ENCODE peak calls at places on chromosome X, in seven cellular contexts. J is psoas muscle, Q is H9, W is RWPE1, U is H1, K is progenitor cell of endocrine pancreas, L is fibroblast of lung. M is an unnamed sample.

GRCh38 chrX:134670241-134670811 is 12.1 kb upstream of the PLAC1 start:
- DNase-seq in K (peak), J (peak), U (no peak), W (peak), L (peak), Q (no peak), M (no peak)

GRCh38 chrX:8237718-8238117 is 66.7 kb upstream of the VCX2 start:
- DNase-seq in J (no peak), L (no peak), K (no peak), U (no peak), Q (no peak), W (no peak), M (no peak)

GRCh38 chrX:106171293-106171692 is 3.2 kb downstream of the PWWP3B start:
- DNase-seq in K (no peak), W (no peak), Q (no peak), J (no peak), L (no peak), U (no peak), M (no peak)

GRCh38 chrX:21798677-21799219 is 40.7 kb upstream of the MBTPS2 start:
- DNase-seq in U (no peak), K (no peak), L (peak), Q (no peak), W (peak), J (no peak), M (peak)

GRCh38 chrX:109600114-109600710 is 24.8 kb downstream of the KCNE5 start:
- DNase-seq in J (peak), Q (peak), L (peak), W (no peak), K (no peak), U (peak), M (peak)

GRCh38 chrX:11341274-11342256 is 48.4 kb downstream of the AMELX start:
- DNase-seq in J (peak), U (no peak), L (peak), W (peak), K (no peak), Q (no peak), M (peak)

GRCh38 chrX:40146471-40147398 is 49.0 kb upstream of the BCOR start:
- DNase-seq in U (peak), L (peak), Q (peak), K (no peak), J (peak), W (peak), M (peak)

GRCh38 chrX:34584781-34585180 is 72.3 kb downstream of the TMEM47 start:
- DNase-seq in J (no peak), Q (no peak), K (no peak), U (no peak), W (no peak), L (no peak), M (no peak)

GRCh38 chrX:116317409-116317808 is 119.0 kb upstream of the SLC6A14 start:
- DNase-seq in U (no peak), L (peak), Q (no peak), W (no peak), J (no peak), K (no peak), M (peak)

GRCh38 chrX:73851014-73852009 is 288.3 kb downstream of the CHIC1 start:
- DNase-seq in W (no peak), Q (no peak), L (peak), J (peak), K (no peak), U (no peak), M (peak)

GRCh38 chrX:118823263-118824172 is at the start of gene ZCCHC12:
- DNase-seq in U (peak), Q (peak), W (peak), K (peak), J (peak), L (peak), M (peak)

GRCh38 chrX:100673397-100673953 is 29.5 kb downstream of the SRPX2 start:
- DNase-seq in Q (no peak), J (no peak), W (no peak), L (peak), U (no peak), K (no peak), M (peak)

GRCh38 chrX:71372388-71372787 is 6.2 kb downstream of the TAF1 start:
- DNase-seq in L (no peak), Q (no peak), J (no peak), W (no peak), U (no peak), K (no peak), M (no peak)

GRCh38 chrX:38320819-38321218 is 6.5 kb downstream of the RPGR start:
- DNase-seq in W (no peak), L (no peak), U (no peak), Q (no peak), K (no peak), J (no peak), M (no peak)

GRCh38 chrX:134642394-134642793 is 15.9 kb downstream of the PLAC1 start:
- DNase-seq in W (no peak), L (no peak), U (no peak), J (no peak), Q (no peak), K (no peak), M (no peak)

GRCh38 chrX:155054255-155054654 is 16.7 kb downstream of the CMC4 start:
- DNase-seq in L (no peak), U (no peak), K (no peak), Q (no peak), J (no peak), W (no peak), M (no peak)

GRCh38 chrX:45851434-45851991 is 650.8 kb upstream of the DIPK2B start:
- DNase-seq in J (peak), Q (peak), W (peak), L (peak), U (peak), K (peak), M (no peak)

GRCh38 chrX:68503830-68504229 is 5.0 kb downstream of the YIPF6 start:
- DNase-seq in L (peak), U (no peak), J (no peak), W (no peak), K (no peak), Q (no peak), M (no peak)

GRCh38 chrX:99469439-99469838 is 940.6 kb downstream of the PCDH19 start:
- DNase-seq in J (no peak), L (no peak), W (no peak), Q (peak), U (no peak), K (no peak), M (no peak)

GRCh38 chrX:153981771-153982533 is 9.4 kb downstream of the TMEM187 start:
- DNase-seq in L (no peak), J (peak), K (no peak), U (no peak), Q (no peak), W (no peak), M (no peak)

GRCh38 chrX:21955398-21956189 is 15.1 kb downstream of the SMS start:
- DNase-seq in Q (no peak), U (no peak), W (no peak), L (no peak), J (no peak), K (no peak), M (no peak)

GRCh38 chrX:46819136-46819535 is 17.7 kb upstream of the RP2 start:
- DNase-seq in K (no peak), J (no peak), W (no peak), L (no peak), Q (no peak), U (no peak), M (no peak)

GRCh38 chrX:33211356-33212254 is at the start of gene DMD:
- DNase-seq in Q (peak), L (peak), W (peak), K (no peak), J (peak), U (no peak), M (peak)

GRCh38 chrX:150361777-150362351 is 1.3 kb upstream of the MAMLD1 start:
- DNase-seq in J (peak), K (no peak), W (no peak), Q (peak), L (peak), U (peak), M (no peak)

GRCh38 chrX:69025802-69026301 is 139.4 kb downstream of the PJA1 start:
- DNase-seq in K (no peak), U (no peak), Q (no peak), J (no peak), L (peak), W (peak), M (no peak)

GRCh38 chrX:119238557-119238956 is 2.5 kb downstream of the PGRMC1 start:
- DNase-seq in U (no peak), K (no peak), L (peak), J (no peak), Q (no peak), W (no peak), M (no peak)

GRCh38 chrX:123968383-123969050 is 7.0 kb downstream of the STAG2 start:
- DNase-seq in L (no peak), J (no peak), W (no peak), U (no peak), Q (no peak), K (no peak), M (no peak)

GRCh38 chrX:144732588-144732987 is 514.7 kb upstream of the SPANXN1 start:
- DNase-seq in J (no peak), W (no peak), K (no peak), U (no peak), Q (no peak), L (no peak), M (no peak)

GRCh38 chrX:81195712-81196111 is 6.0 kb downstream of the HMGN5 start:
- DNase-seq in W (no peak), Q (peak), K (peak), J (no peak), L (peak), U (peak), M (peak)

DNA sequence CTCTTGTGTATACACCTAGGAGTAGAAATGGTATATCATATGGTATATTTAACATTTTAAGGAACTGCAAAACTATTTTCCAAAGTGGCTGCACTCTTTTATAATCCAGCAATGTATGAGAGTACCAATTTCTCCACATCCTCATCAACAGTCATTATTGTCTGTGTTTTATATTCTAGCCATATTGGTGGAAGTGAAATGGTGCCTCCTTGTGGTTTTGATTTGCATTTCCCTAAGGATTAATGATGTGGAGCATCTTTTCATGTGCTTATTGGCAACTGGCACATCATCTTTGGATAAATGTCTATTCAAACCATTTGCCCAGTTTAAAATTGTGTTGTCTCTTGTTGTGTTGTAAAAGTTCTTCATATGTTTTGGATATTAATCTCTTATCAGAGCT is 9.6 kb downstream of the BMP15 start:
- DNase-seq in W (no peak), L (peak), Q (no peak), J (no peak), U (no peak), K (no peak), M (peak)
- TF ChIP-seq CTCF in W (no peak), L (peak), Q (peak), J (peak), U (peak), K (peak), M (peak)

GRCh38 chrX:581066-581465 is 49.5 kb upstream of the SHOX start:
- DNase-seq in J (no peak), K (no peak), Q (no peak), L (no peak), W (no peak), U (no peak), M (no peak)
- TF ChIP-seq CTCF in J (no peak), K (no peak), Q (no peak), L (no peak), W (no peak), U (no peak), M (no peak)

GRCh38 chrX:24169211-24169610 is 19.7 kb downstream of the ZFX start:
- DNase-seq in U (no peak), Q (no peak), W (no peak), L (no peak), J (no peak), K (no peak), M (no peak)

GRCh38 chrX:24168807-24169206 is 19.3 kb downstream of the ZFX start:
- DNase-seq in L (no peak), K (no peak), U (no peak), J (no peak), Q (no peak), W (no peak), M (no peak)

GRCh38 chrX:24173115-24173847 is 23.8 kb downstream of the ZFX start:
- DNase-seq in Q (peak), J (no peak), W (no peak), U (no peak), K (no peak), L (peak), M (no peak)

GRCh38 chrX:24166078-24166477 is 16.5 kb downstream of the ZFX start:
- DNase-seq in J (no peak), W (no peak), U (no peak), K (no peak), Q (no peak), L (no peak), M (no peak)

DNA sequence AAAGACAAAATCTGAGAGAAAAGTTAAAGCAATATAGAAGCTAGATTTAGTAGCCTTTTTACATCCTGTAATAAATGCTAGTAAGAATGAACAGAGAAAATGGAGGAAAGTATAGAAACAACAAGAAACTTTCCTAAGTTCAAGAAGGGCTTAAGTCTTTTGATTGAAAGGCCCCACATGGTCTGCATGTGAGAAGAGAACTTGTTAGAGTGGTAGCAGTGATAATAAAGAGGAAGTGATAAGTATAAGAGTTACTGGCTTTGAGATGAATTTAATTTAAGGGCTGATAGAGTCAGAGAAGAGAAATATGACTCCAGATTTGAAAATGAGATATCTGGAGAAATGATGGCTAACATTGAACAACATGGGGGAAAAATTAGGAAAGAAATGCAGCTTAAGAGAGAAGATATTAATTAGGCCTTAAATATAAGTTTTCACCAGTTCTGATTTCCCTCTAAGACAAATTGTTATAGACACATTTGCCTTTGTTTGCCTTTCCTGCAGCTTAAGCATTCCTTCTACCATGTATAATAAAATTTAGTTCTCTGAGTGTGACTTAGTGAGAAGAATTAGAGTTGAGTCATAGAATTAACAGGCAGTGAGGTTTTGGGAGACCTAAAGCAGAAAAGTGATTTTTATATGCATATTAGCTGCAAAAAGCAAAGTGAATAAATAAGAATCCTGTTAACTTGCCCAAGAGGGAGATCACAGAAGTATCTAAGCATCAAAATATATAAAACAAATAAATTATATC is 18.4 kb downstream of the ZFX start:
- DNase-seq in J (no peak), Q (no peak), L (peak), K (no peak), W (no peak), U (no peak), M (no peak)
- TF ChIP-seq CTCF in J (no peak), Q (no peak), L (no peak), K (no peak), W (no peak), U (no peak), M (no peak)

GRCh38 chrX:101803451-101803850 is 128.4 kb downstream of the ZMAT1 start:
- DNase-seq in K (no peak), J (no peak), L (peak), Q (no peak), U (no peak), W (no peak), M (peak)
- TF ChIP-seq CTCF in K (peak), J (peak), L (peak), Q (peak), U (peak), W (peak), M (peak)

DNA sequence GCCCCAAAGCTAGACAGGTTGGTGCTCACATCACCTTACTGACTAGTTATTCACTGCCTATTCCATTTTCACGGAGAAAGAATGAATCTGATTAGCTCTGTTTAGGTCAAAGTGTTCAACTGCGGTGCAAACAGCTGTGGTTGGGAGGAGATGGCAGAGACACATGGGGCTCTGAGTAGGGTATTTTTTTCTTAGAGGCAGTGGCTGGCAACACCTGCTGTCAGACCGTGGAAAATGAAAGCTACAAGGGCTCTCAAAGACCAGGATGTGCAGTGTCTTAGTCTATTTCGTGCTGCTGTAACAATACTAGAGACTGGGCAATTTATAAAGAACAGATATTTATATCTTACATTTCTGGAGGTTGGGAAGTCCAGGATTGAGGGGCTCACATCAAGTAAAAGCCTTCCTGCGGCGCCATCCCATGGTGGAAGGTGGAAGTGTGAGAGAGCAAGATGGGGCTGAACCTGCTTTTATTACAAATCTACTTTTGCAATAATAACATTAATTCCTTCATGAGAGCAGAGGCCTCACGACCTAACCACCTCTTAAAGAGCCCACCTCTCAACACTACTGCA is 10.6 kb downstream of the NYX start:
- DNase-seq in W (no peak), J (no peak), K (no peak), U (peak), L (no peak), Q (no peak), M (no peak)
- TF ChIP-seq CTCF in W (no peak), J (no peak), K (peak), U (peak), L (peak), Q (peak), M (peak)

GRCh38 chrX:47854474-47854873 is 17.8 kb downstream of the ZNF81 start:
- DNase-seq in J (no peak), K (no peak), U (peak), W (no peak), L (no peak), Q (peak), M (peak)
- TF ChIP-seq CTCF in J (peak), K (peak), U (peak), W (no peak), L (peak), Q (peak), M (peak)

DNA sequence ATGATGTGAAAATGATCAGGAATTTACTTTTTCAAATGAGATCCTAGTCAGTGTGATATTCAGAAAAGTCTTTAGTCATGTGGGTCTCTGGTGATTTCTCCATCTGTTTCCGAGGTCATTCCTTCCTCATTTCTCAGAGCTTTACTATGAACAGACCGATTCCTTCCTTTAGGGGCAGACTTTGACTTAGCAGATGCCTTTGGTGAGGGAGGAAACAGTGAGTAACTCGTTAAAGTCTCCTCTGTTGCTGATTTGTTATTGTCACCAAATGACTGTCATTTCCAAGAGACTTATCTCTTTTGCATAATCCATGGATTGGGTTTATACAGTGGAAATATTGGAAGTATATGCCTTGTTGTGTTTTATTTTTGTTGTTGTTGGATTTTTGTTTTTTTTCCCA is 76.2 kb upstream of the CD99 start:
- DNase-seq in W (no peak), Q (no peak), U (no peak), L (peak), J (no peak), K (no peak), M (peak)
- TF ChIP-seq CTCF in W (no peak), Q (peak), U (peak), L (peak), J (no peak), K (peak), M (peak)

M was measured in astrocyte of the cerebellum.